ENCODE peak calls at places on chromosomes 7 and 10, in nine cellular contexts. K is IMR-90, N is psoas muscle, V is LoVo, G is DND-41, P is activated T-cell treated with anti-CD3 and anti-CD28 coated beads for 48 hours, J is HCT116, Y is HEK293T, R is A549. C is an unnamed sample.

GRCh38 chr7:17646181-17646956 is 293.9 kb downstream of the SNX13 start:
- DNase-seq in V (peak), J (no peak), Y (no peak), K (peak), G (no peak), N (no peak), R (peak), P (no peak), C (peak)

GRCh38 chr10:111784386-111784785 is 399.2 kb downstream of the GPAM start:
- DNase-seq in Y (no peak), G (no peak), K (no peak), N (no peak), J (no peak), V (no peak), R (no peak), P (no peak), C (no peak)

GRCh38 chr10:27783660-27784059 is 38.0 kb upstream of the MKX start:
- DNase-seq in R (peak), Y (peak), V (peak), G (peak), P (peak), N (no peak), J (peak), K (peak), C (peak)

GRCh38 chr7:129295015-129295423 is 70.2 kb downstream of the AHCYL2 start:
- DNase-seq in R (no peak), J (no peak), G (no peak), Y (no peak), P (no peak), V (no peak), N (no peak), K (peak), C (no peak)

GRCh38 chr7:17422966-17423365 is 124.5 kb downstream of the AHR start:
- DNase-seq in J (no peak), G (no peak), V (peak), P (no peak), R (no peak), K (no peak), Y (no peak), N (no peak), C (no peak)

GRCh38 chr7:23544913-23545354 is 13.2 kb upstream of the TRA2A start:
- DNase-seq in N (no peak), V (peak), G (peak), K (peak), Y (no peak), J (peak), R (peak), P (no peak), C (peak)

GRCh38 chr7:148242271-148242801 is 348.2 kb upstream of the C7orf33 start:
- DNase-seq in P (no peak), K (peak), Y (peak), V (peak), N (no peak), G (peak), R (peak), J (peak), C (peak)

GRCh38 chr7:116551692-116552091 is 26.9 kb downstream of the CAV1 start:
- DNase-seq in V (no peak), P (no peak), N (no peak), Y (no peak), J (no peak), G (no peak), K (no peak), R (no peak), C (no peak)

GRCh38 chr10:44961931-44962750 is 2.5 kb downstream of the RASSF4 start:
- DNase-seq in P (no peak), J (no peak), Y (no peak), K (no peak), V (no peak), R (no peak), G (no peak), N (no peak), C (no peak)